ENCODE peak calls at places on chromosomes 5 and 9, in six cellular contexts. F is cardiac muscle cell, A is lung, E is PC-9, O is IMR-90, U is endodermal cell. Z is an unnamed sample.

GRCh38 chr5:168681556-168682183 is 102.5 kb upstream of the PANK3 start:
- DNase-seq in O (peak), E (no peak), F (peak), U (peak), A (no peak), Z (no peak)

GRCh38 chr5:79845448-79846197 is 145.4 kb downstream of the MTX3 start:
- DNase-seq in F (no peak), E (no peak), U (peak), O (peak), A (no peak), Z (no peak)

GRCh38 chr9:127876764-127877562 is 512 bp downstream of the AK1 start:
- DNase-seq in O (no peak), F (no peak), U (no peak), E (peak), A (no peak), Z (no peak)

GRCh38 chr5:171342362-171343111 is 33.5 kb downstream of the TLX3 start:
- DNase-seq in O (peak), U (peak), E (peak), A (peak), F (peak), Z (peak)

GRCh38 chr5:34587355-34588241 is 68.5 kb upstream of the RAI14 start:
- DNase-seq in A (no peak), E (no peak), O (peak), U (peak), F (no peak), Z (no peak)

GRCh38 chr9:92507005-92507404 is 24.7 kb upstream of the ASPN start:
- DNase-seq in U (no peak), A (no peak), E (no peak), O (no peak), F (no peak), Z (no peak)

GRCh38 chr9:72753261-72753893 is 199.5 kb downstream of the ALDH1A1 start:
- DNase-seq in F (no peak), U (no peak), O (peak), E (peak), A (no peak), Z (no peak)

GRCh38 chr5:1820381-1820780 is 19.2 kb downstream of the NDUFS6 start:
- DNase-seq in F (no peak), E (no peak), A (no peak), O (no peak), U (no peak), Z (no peak)

GRCh38 chr5:41869150-41869738 is 981 bp downstream of the OXCT1 start:
- DNase-seq in E (no peak), A (peak), O (peak), U (no peak), F (no peak), Z (no peak)

GRCh38 chr9:79287881-79288280 is 283.9 kb upstream of the TLE4 start:
- DNase-seq in U (peak), E (no peak), F (no peak), O (peak), A (no peak), Z (no peak)

GRCh38 chr5:83844320-83845068 is 123.8 kb upstream of the HAPLN1 start:
- DNase-seq in U (no peak), E (no peak), F (no peak), A (no peak), O (peak), Z (no peak)

GRCh38 chr5:127961006-127961763 is 122.4 kb upstream of the SLC12A2 start:
- DNase-seq in O (no peak), A (no peak), U (no peak), F (no peak), E (no peak), Z (no peak)

GRCh38 chr9:130770679-130771442 is 64.2 kb upstream of the ABL1 start:
- DNase-seq in A (no peak), U (no peak), F (peak), E (peak), O (peak), Z (peak)

GRCh38 chr9:2230362-2230761 is 215.2 kb downstream of the SMARCA2 start:
- DNase-seq in A (no peak), E (no peak), U (no peak), F (no peak), O (no peak), Z (no peak)

GRCh38 chr5:76371955-76372319 is 31.1 kb upstream of the IQGAP2 start:
- DNase-seq in F (no peak), O (peak), E (peak), U (no peak), A (no peak), Z (no peak)

GRCh38 chr9:107210775-107211174 is 72.3 kb upstream of the RAD23B start:
- DNase-seq in O (no peak), E (no peak), F (no peak), U (no peak), A (no peak), Z (no peak)

GRCh38 chr5:33639478-33639877 is 198.7 kb downstream of the TARS1 start:
- DNase-seq in A (no peak), F (no peak), E (no peak), O (no peak), U (no peak), Z (no peak)

GRCh38 chr9:21656776-21657637 is 145.4 kb upstream of the MTAP start:
- DNase-seq in A (no peak), O (peak), U (no peak), E (no peak), F (no peak), Z (no peak)

GRCh38 chr5:45402804-45403455 is 293.2 kb downstream of the HCN1 start:
- DNase-seq in U (no peak), F (no peak), O (no peak), E (no peak), A (no peak), Z (peak)

GRCh38 chr5:43039468-43040286 is 442 bp downstream of the ANXA2R start:
- DNase-seq in O (peak), E (peak), U (peak), F (peak), A (peak), Z (no peak)

GRCh38 chr5:126971455-126972019 is 58.8 kb downstream of the MARCHF3 start:
- DNase-seq in A (no peak), O (no peak), F (no peak), U (no peak), E (no peak), Z (no peak)

GRCh38 chr5:55363861-55364260 is 56.1 kb downstream of the MTREX start:
- DNase-seq in U (no peak), A (no peak), E (no peak), O (peak), F (no peak), Z (no peak)

GRCh38 chr5:135186662-135187522 is 152.9 kb upstream of the PITX1 start:
- DNase-seq in U (peak), O (peak), A (no peak), F (no peak), E (peak), Z (no peak)

GRCh38 chr9:82939451-82939850 is 123.5 kb downstream of the RASEF start:
- DNase-seq in A (peak), E (peak), F (no peak), O (no peak), U (no peak), Z (no peak)

GRCh38 chr5:10600629-10601245 is 36.9 kb downstream of the ANKRD33B start:
- DNase-seq in E (no peak), A (no peak), F (no peak), U (no peak), O (no peak), Z (no peak)

GRCh38 chr9:112056986-112057385 is 118.1 kb downstream of the SUSD1 start:
- DNase-seq in U (no peak), O (no peak), A (no peak), E (no peak), F (no peak), Z (no peak)

GRCh38 chr9:2817987-2818386 is 25.9 kb downstream of the PUM3 start:
- DNase-seq in F (peak), A (no peak), O (peak), U (no peak), E (no peak), Z (no peak)

GRCh38 chr5:136023935-136024645 is 4.7 kb upstream of the TGFBI start:
- DNase-seq in U (peak), A (no peak), O (peak), F (no peak), E (no peak), Z (no peak)

GRCh38 chr5:142561486-142562097 is 124.3 kb downstream of the FGF1 start:
- DNase-seq in U (no peak), A (no peak), F (no peak), O (peak), E (no peak), Z (no peak)

GRCh38 chr9:104094534-104095020 is 468 bp downstream of the SMC2 start:
- DNase-seq in U (no peak), F (no peak), A (no peak), E (no peak), O (no peak), Z (no peak)

GRCh38 chr5:1316588-1316902 is 21.7 kb upstream of the TERT start:
- DNase-seq in F (no peak), O (no peak), A (no peak), U (no peak), E (no peak), Z (no peak)

DNA sequence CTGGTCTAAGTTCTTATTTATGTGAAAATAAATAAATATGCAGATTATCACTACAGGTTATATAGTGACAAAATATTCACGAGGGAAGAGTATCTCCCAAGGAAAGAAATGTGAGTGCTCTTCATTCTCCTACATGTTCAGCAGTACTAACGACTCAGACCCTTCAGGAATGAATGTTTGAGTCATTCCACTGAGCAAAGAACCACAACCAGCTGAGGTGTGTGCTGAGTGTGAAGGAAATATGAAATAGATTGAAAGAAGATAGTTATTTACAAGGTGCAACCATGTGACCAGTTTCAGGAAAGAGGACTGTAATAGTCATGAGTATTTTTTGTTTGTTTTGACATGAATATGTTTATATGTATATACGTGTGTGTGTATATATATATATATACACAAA is 228.7 kb downstream of the TUSC1 start:
- DNase-seq in U (no peak), E (no peak), O (no peak), A (no peak), F (no peak), Z (no peak)
- H3K27ac ChIP-seq in U (no peak), E (no peak), O (no peak), A (no peak), F (no peak), Z (no peak)

GRCh38 chr5:176646049-176646706 is 1.1 kb upstream of the TSPAN17 start:
- DNase-seq in O (no peak), U (no peak), F (no peak), A (no peak), E (no peak), Z (no peak)

GRCh38 chr5:176647030-176647869 is at the start of gene TSPAN17:
- DNase-seq in U (peak), O (peak), F (peak), A (peak), E (peak), Z (peak)

GRCh38 chr5:176647870-176648466 is 684 bp downstream of the TSPAN17 start:
- DNase-seq in F (peak), E (peak), A (peak), U (peak), O (no peak), Z (no peak)

GRCh38 chr5:176644878-176645670 is 2.2 kb upstream of the TSPAN17 start:
- DNase-seq in U (no peak), O (no peak), A (no peak), E (no peak), F (no peak), Z (no peak)

DNA sequence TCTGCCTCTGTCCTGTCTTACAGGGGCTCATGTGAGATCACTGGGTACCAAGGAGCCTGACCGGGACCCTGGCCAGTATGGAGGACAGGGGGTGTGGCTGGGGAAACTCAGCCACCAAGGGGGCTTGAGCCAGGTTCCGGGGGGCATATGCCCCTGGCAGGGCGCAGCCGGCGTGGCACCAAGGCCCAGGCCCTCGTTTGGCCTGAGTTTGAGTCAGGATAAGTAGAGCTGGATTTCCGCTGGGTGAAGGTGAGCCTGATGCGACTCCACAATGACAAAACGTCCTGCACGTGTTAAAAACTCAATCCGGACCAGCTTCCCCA is 616 bp upstream of the TSPAN17 start:
- DNase-seq in F (no peak), O (no peak), U (no peak), E (no peak), A (no peak), Z (no peak)
- H3K4me3 ChIP-seq in F (no peak), O (peak), U (peak), E (peak), A (peak), Z (peak)

GRCh38 chr5:123217183-123217582 is 128.1 kb downstream of the PRDM6 start:
- DNase-seq in U (no peak), O (peak), E (no peak), A (no peak), F (no peak), Z (no peak)
- H3K27ac ChIP-seq in U (no peak), O (no peak), E (no peak), A (no peak), F (no peak), Z (no peak)

DNA sequence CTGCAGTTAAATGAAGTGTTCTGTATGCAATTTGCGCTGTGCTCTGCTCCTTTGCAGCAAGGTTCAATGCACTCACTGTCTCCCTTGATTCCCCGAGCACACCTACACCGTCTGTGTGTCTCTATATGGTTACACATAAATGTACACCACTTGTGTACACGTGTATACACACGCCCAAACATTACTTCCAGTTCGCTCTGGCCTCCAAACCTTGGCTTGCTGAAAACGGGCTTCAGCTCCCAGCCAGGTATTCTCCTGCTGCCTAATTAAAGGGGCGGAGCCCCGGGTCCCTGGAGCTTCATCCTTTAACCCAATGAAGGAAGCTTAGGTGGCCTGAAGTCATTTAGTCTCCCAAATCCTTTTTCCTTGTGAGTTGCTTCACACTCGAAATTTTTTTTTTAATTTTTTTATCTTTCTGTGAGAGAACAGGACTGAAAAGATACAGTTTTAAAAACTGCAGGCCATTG is 4.6 kb downstream of the ISL1 start:
- DNase-seq in A (no peak), O (no peak), E (no peak), U (peak), F (peak), Z (no peak)
- H3K4me3 ChIP-seq in A (no peak), O (no peak), E (no peak), U (peak), F (peak), Z (no peak)

DNA sequence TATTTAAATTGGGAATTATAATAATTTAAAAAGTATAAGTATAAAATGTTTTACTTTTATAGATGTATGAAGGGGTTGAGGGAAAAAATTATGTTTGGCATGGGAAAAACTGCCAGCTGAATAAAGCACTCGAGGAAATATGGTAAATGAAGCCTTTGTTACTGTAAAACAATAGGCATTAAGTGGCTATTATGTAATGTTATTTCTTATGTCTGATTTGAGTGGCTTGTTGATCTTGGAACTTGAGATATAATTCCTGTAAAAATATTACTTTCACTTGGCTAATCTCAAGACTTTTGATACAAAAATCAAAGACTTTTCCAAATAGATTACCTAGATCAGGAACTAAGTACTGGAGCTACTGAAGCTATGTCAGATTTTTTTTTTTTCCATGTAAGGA is 182.9 kb downstream of the CD180 start:
- DNase-seq in F (no peak), E (no peak), A (no peak), O (no peak), U (no peak), Z (no peak)
- H3K27ac ChIP-seq in F (no peak), E (peak), A (no peak), O (no peak), U (no peak), Z (no peak)

DNA sequence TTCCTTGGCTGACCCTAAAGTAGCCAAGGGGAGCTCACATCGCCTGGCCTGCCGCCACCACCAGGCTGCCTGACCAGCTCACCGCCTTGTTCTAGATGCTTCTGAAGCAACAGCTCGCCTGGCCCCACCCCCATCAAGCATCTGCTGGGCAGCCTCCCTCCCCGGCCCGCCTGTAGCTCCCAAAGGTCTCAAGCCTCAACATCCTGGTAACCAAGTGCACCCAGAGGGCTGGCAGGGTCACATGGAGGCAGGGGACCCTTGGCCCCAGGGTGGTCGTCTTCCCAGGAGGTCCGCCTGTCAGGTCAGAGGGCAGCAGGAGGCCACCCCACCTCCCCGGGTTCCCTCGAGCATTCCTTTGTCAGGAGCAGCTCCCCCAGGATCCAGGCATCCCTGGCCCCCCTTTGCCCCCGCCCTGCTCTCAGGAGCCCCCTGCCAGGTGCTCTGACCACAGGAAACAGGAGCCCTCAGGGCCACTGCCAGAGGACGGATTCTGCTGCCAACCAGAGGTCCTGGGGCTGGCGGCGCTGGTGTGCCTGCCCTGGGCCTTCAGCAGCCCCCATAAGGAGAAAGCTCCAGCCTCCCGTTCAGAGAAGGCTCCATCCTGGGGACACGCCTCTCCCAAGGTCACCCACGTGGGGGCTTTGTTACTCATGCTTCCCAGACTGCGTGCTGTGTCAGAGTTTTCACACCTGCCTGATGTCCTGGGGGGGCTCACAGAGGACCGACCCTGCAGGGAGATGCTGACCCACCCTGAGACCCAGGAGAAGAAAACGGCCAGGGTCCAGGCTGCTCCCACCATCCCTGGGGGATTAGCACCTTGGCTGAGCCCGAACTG is 3.5 kb upstream of the LRRC14B start:
- DNase-seq in E (no peak), A (no peak), U (no peak), F (no peak), O (no peak), Z (no peak)
- H3K4me3 ChIP-seq in E (no peak), A (no peak), U (no peak), F (no peak), O (no peak), Z (no peak)

DNA sequence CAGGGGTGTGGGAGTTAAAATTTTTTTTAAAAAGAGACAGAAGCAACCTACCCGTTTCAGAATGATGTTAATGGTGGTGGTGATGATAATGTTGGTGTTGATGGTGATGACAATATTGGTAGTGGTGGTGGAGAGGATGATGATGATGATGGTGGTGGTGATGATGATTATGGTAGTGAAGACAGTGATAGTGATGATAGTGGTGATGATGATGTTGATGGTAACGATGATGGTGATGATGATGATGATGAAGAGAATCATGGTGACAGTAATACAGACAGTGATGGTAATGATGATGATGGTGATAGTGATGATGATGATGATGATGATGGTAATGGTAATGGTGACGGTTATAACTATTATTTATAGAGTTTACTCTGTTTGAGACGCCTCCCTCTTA is 117.6 kb downstream of the ICE1 start:
- DNase-seq in E (no peak), O (no peak), U (no peak), A (no peak), F (no peak), Z (no peak)
- H3K27ac ChIP-seq in E (no peak), O (no peak), U (no peak), A (no peak), F (no peak), Z (no peak)

Z was measured in SK-N-MC.